ENCODE peak calls at places on chromosomes 13 and 19, in six cellular contexts. B is psoas muscle, D is heart right ventricle, N is Calu3, O is sciatic nerve, X is tibial artery. I is an unnamed sample.

GRCh38 chr13:109205315-109205714 is 575.9 kb downstream of the MYO16 start:
- DNase-seq in B (no peak), D (no peak), N (no peak), O (no peak), X (no peak), I (no peak)

GRCh38 chr13:45331981-45332830 is 8.8 kb downstream of the TPT1 start:
- DNase-seq in B (no peak), D (no peak), N (peak; percentile 23), O (no peak), X (peak; percentile 40), I (peak; percentile 53)

GRCh38 chr13:39317284-39317683 is 279.0 kb downstream of the NHLRC3 start:
- DNase-seq in B (peak; percentile 64), D (peak; percentile 43), N (no peak), O (no peak), X (peak; percentile 61), I (no peak)

GRCh38 chr19:54426291-54426918 is 11.1 kb downstream of the TTYH1 start:
- DNase-seq in B (no peak), D (no peak), N (peak; percentile 41), O (no peak), X (no peak), I (no peak)

GRCh38 chr13:111533900-111534645 is 213.6 kb downstream of the TEX29 start:
- DNase-seq in B (no peak), D (no peak), N (no peak), O (no peak), X (no peak), I (no peak)

GRCh38 chr13:78940444-78940843 is 281.5 kb upstream of the OBI1 start:
- DNase-seq in B (no peak), D (no peak), N (no peak), O (no peak), X (no peak), I (no peak)

GRCh38 chr19:33246729-33247440 is 21.2 kb upstream of the SLC7A10 start:
- DNase-seq in B (peak; percentile 35), D (no peak), N (no peak), O (no peak), X (no peak), I (no peak)

GRCh38 chr19:43809762-43810696 is 7.8 kb upstream of the LYPD5 start:
- DNase-seq in B (no peak), D (no peak), N (no peak), O (no peak), X (no peak), I (no peak)

GRCh38 chr13:79405831-79406596 is at the start of gene RBM26:
- DNase-seq in B (peak; percentile 97), D (peak; percentile 97), N (peak; percentile 77), O (peak; percentile 98), X (peak; percentile 94), I (peak; percentile 93)

GRCh38 chr19:609001-609340 is 19.3 kb downstream of the HCN2 start:
- DNase-seq in B (peak; percentile 78), D (no peak), N (peak; percentile 56), O (peak; percentile 79), X (peak; percentile 45), I (peak; percentile 33)

GRCh38 chr13:71864981-71865857 is 1.8 kb downstream of the DACH1 start:
- DNase-seq in B (peak; percentile 60), D (peak; percentile 16), N (peak; percentile 0), O (peak; percentile 56), X (no peak), I (no peak)

GRCh38 chr19:52248256-52248655 is 21.1 kb upstream of the ZNF766 start:
- DNase-seq in B (peak; percentile 79), D (peak; percentile 38), N (no peak), O (peak; percentile 67), X (peak; percentile 56), I (peak; percentile 33)